ENCODE peak calls at places on chromosomes 4 and X, in six cellular contexts. One of them, this sample, is unnamed. For H3K4me1 and H3K27me3, the result is how much of the 10 kb centered on the place peaks cover.

GRCh38 chrX:154411981-154412340 is 622 bp downstream of the TAFAZZIN start:
- DNase-seq in ovary: peak
- DNase-seq in pancreas: peak
- DNase-seq in transverse colon: peak
- DNase-seq in BE2C: peak
- DNase-seq in neuronal stem cell: no peak
- DNase-seq in this sample: peak

GRCh38 chr4:145069361-145069760 is 28.6 kb downstream of the ANAPC10 start:
- DNase-seq in pancreas: no peak
- DNase-seq in neuronal stem cell: no peak
- DNase-seq in BE2C: no peak
- DNase-seq in ovary: no peak
- DNase-seq in transverse colon: no peak
- DNase-seq in this sample: no peak

GRCh38 chr4:136908122-136908521 is 624.2 kb downstream of the PCDH18 start:
- DNase-seq in BE2C: no peak
- DNase-seq in ovary: no peak
- DNase-seq in neuronal stem cell: no peak
- DNase-seq in transverse colon: no peak
- DNase-seq in pancreas: no peak
- DNase-seq in this sample: no peak

GRCh38 chr4:37981425-37981824 is 21.2 kb downstream of the PTTG2 start:
- DNase-seq in ovary: no peak
- DNase-seq in BE2C: no peak
- DNase-seq in neuronal stem cell: no peak
- DNase-seq in pancreas: no peak
- DNase-seq in transverse colon: no peak
- DNase-seq in this sample: no peak

GRCh38 chr4:24850669-24851068 is 55.3 kb downstream of the SOD3 start:
- DNase-seq in transverse colon: peak
- DNase-seq in neuronal stem cell: no peak
- DNase-seq in pancreas: no peak
- DNase-seq in BE2C: no peak
- DNase-seq in ovary: no peak
- DNase-seq in this sample: no peak

GRCh38 chr4:55491486-55491885 is 55.2 kb downstream of the CLOCK start:
- DNase-seq in neuronal stem cell: no peak
- DNase-seq in transverse colon: no peak
- DNase-seq in BE2C: no peak
- DNase-seq in pancreas: no peak
- DNase-seq in ovary: no peak
- DNase-seq in this sample: no peak

GRCh38 chr4:86414686-86415085 is 54.8 kb upstream of the MAPK10 start:
- DNase-seq in BE2C: no peak
- DNase-seq in ovary: no peak
- DNase-seq in transverse colon: no peak
- DNase-seq in neuronal stem cell: no peak
- DNase-seq in pancreas: no peak
- DNase-seq in this sample: no peak

GRCh38 chr4:140426610-140427103 is 791 bp downstream of the CLGN start:
- DNase-seq in transverse colon: no peak
- DNase-seq in pancreas: no peak
- DNase-seq in ovary: no peak
- DNase-seq in BE2C: peak
- DNase-seq in neuronal stem cell: peak
- DNase-seq in this sample: no peak

GRCh38 chr4:7132249-7132648 is 60.1 kb upstream of the SORCS2 start:
- DNase-seq in ovary: no peak
- DNase-seq in neuronal stem cell: no peak
- DNase-seq in transverse colon: no peak
- DNase-seq in BE2C: no peak
- DNase-seq in pancreas: no peak
- DNase-seq in this sample: no peak

GRCh38 chr4:119731778-119732177 is 103.2 kb upstream of the PDE5A start:
- DNase-seq in neuronal stem cell: no peak
- DNase-seq in ovary: no peak
- DNase-seq in transverse colon: peak
- DNase-seq in pancreas: no peak
- DNase-seq in BE2C: no peak
- DNase-seq in this sample: no peak

GRCh38 chr4:54189140-54189539 is 40.0 kb upstream of the PDGFRA start:
- DNase-seq in transverse colon: no peak
- DNase-seq in ovary: no peak
- DNase-seq in neuronal stem cell: no peak
- DNase-seq in BE2C: no peak
- DNase-seq in pancreas: no peak
- DNase-seq in this sample: no peak

GRCh38 chr4:154602404-154603020 is 9.9 kb downstream of the FGG start:
- DNase-seq in BE2C: no peak
- DNase-seq in neuronal stem cell: no peak
- DNase-seq in pancreas: no peak
- DNase-seq in transverse colon: no peak
- DNase-seq in ovary: no peak
- DNase-seq in this sample: no peak

GRCh38 chr4:2866891-2867290 is 23.2 kb downstream of the ADD1 start:
- DNase-seq in ovary: no peak
- DNase-seq in neuronal stem cell: no peak
- DNase-seq in pancreas: no peak
- DNase-seq in BE2C: no peak
- DNase-seq in transverse colon: no peak
- DNase-seq in this sample: no peak

GRCh38 chr4:2867758-2868491 is 24.3 kb downstream of the ADD1 start:
- DNase-seq in pancreas: peak
- DNase-seq in transverse colon: no peak
- DNase-seq in BE2C: peak
- DNase-seq in ovary: peak
- DNase-seq in neuronal stem cell: no peak
- DNase-seq in this sample: no peak

GRCh38 chr4:2865381-2865780 is 21.7 kb downstream of the ADD1 start:
- DNase-seq in ovary: no peak
- DNase-seq in BE2C: no peak
- DNase-seq in transverse colon: no peak
- DNase-seq in pancreas: no peak
- DNase-seq in neuronal stem cell: no peak
- DNase-seq in this sample: no peak

GRCh38 chr4:2868840-2869487 is 25.3 kb downstream of the ADD1 start:
- DNase-seq in ovary: no peak
- DNase-seq in pancreas: no peak
- DNase-seq in BE2C: no peak
- DNase-seq in neuronal stem cell: no peak
- DNase-seq in transverse colon: no peak
- DNase-seq in this sample: no peak

DNA sequence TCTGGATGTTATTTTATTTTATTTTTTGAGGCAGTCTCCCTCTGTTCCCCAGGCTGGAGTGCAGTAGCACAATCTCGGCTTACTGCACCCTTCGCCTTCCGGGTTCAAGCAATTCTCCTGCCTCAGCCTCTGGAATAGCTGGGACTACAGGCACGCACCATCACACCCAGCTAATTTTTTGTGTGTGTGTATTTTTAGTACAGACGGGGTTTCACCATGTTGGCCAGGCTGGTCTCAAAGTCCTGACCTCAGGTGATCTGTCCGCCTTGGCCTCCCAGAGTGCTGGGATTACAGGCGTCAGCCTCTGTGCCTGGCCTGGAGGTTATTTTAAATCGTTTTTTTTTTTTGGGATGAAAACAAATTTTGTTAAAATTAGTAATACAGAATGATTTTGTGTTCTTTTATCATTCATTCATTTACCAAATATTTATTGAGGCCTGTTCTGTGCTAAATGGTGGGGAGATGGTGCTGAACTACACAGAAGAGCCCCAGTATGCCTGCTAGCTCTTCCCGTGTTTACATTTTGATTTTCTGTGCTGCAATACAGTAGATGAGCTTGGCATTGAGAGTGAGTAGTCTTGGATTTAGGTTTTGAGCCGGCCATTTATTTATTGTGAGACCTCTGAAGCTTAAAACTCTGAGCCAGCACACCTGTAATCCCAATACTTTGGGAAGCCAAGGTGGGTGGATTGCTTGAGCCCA is 22.7 kb downstream of the ADD1 start:
- DNase-seq in ovary: no peak
- DNase-seq in pancreas: no peak
- DNase-seq in neuronal stem cell: no peak
- DNase-seq in transverse colon: no peak
- DNase-seq in BE2C: no peak
- DNase-seq in this sample: no peak
- H3K4me1 ChIP-seq in ovary: under half
- H3K4me1 ChIP-seq in pancreas: under half
- H3K4me1 ChIP-seq in neuronal stem cell: under half
- H3K4me1 ChIP-seq in transverse colon: half or more
- H3K4me1 ChIP-seq in BE2C: under half
- H3K4me1 ChIP-seq in this sample: half or more

DNA sequence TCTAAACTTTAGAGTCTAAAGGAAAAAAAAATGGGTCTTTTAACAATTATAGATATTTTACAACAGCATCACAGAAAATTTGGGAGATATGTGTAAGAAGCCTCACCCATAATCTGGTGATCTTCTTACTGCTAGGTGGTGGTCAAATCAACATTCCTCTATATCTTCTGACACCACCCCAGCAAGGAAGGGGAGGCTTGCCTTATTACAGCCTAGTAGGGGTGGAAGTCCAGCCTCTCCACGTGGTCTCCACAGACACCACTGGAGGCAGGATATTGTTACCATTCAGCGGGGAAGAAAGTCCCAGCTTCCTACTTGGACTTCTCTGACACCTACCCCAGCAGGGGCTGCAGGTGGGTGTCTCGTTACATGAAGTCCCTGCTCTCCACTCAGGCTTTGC is 28.7 kb downstream of the PRPS1 start:
- DNase-seq in neuronal stem cell: no peak
- DNase-seq in transverse colon: no peak
- DNase-seq in ovary: no peak
- DNase-seq in BE2C: no peak
- DNase-seq in pancreas: no peak
- DNase-seq in this sample: no peak
- H3K27me3 ChIP-seq in neuronal stem cell: under half
- H3K27me3 ChIP-seq in transverse colon: under half
- H3K27me3 ChIP-seq in ovary: under half
- H3K27me3 ChIP-seq in BE2C: under half
- H3K27me3 ChIP-seq in pancreas: under half
- H3K27me3 ChIP-seq in this sample: under half

GRCh38 chr4:8277356-8278008 is 7.9 kb downstream of the HTRA3 start:
- DNase-seq in transverse colon: no peak
- DNase-seq in neuronal stem cell: no peak
- DNase-seq in pancreas: no peak
- DNase-seq in ovary: no peak
- DNase-seq in BE2C: no peak
- DNase-seq in this sample: no peak
- H3K4me1 ChIP-seq in transverse colon: under half
- H3K4me1 ChIP-seq in neuronal stem cell: under half
- H3K4me1 ChIP-seq in pancreas: under half
- H3K4me1 ChIP-seq in ovary: under half
- H3K4me1 ChIP-seq in BE2C: under half
- H3K4me1 ChIP-seq in this sample: under half

DNA sequence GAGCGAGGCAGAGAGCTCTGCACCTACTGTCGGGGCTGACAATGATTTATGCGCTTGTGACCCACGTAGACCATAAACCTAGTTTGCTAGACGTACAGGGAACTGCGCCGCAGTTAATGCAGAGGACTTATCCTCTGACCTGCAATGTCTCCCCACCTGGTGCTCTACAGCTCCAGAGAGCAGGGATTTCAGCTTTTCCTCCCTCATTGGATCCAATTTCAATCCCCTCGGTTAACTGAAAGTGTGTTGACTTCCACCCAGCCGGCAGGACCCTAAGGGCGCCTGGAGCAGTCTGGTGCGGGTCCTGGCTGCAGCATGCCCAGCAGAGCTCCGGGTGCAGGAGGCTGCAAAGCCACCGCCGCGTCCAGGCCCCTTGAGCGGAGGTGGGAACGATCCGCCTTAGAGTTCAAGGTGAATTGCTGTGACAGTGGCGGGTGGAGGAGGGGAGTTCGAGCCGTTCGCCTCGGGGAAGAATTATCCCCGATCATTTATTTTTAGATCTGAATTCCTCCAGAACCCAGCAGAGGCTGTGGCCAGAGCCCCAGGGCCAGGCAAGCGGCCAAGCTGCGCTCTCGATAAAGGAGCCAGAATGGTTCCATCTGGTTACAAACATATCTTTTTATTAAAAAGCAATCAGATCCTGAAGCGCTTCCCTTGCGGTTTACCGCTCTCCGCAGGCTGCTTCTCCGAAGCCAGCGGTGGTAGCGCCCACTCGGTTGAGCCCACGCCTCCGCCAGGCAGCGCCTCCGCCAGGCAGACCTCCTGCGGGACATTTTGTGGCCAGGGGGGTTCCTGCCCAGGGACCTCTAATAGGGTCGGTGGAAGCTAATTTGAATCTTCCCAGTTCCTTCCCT is 66.0 kb downstream of the FBXO8 start:
- DNase-seq in pancreas: peak
- DNase-seq in ovary: peak
- DNase-seq in neuronal stem cell: peak
- DNase-seq in BE2C: peak
- DNase-seq in transverse colon: no peak
- DNase-seq in this sample: peak
- H3K27me3 ChIP-seq in pancreas: under half
- H3K27me3 ChIP-seq in ovary: under half
- H3K27me3 ChIP-seq in neuronal stem cell: under half
- H3K27me3 ChIP-seq in BE2C: under half
- H3K27me3 ChIP-seq in transverse colon: half or more
- H3K27me3 ChIP-seq in this sample: under half

GRCh38 chr4:76696109-76696508 is 201.8 kb downstream of the SOWAHB start:
- DNase-seq in pancreas: no peak
- DNase-seq in transverse colon: no peak
- DNase-seq in ovary: no peak
- DNase-seq in BE2C: no peak
- DNase-seq in neuronal stem cell: peak
- DNase-seq in this sample: peak

GRCh38 chr4:76699911-76700310 is 198.0 kb downstream of the SOWAHB start:
- DNase-seq in transverse colon: no peak
- DNase-seq in neuronal stem cell: no peak
- DNase-seq in BE2C: no peak
- DNase-seq in ovary: no peak
- DNase-seq in pancreas: no peak
- DNase-seq in this sample: no peak

GRCh38 chr4:76698141-76698540 is 199.8 kb downstream of the SOWAHB start:
- DNase-seq in ovary: no peak
- DNase-seq in pancreas: no peak
- DNase-seq in neuronal stem cell: no peak
- DNase-seq in BE2C: no peak
- DNase-seq in transverse colon: no peak
- DNase-seq in this sample: no peak

GRCh38 chr4:76694056-76694455 is 203.9 kb downstream of the SOWAHB start:
- DNase-seq in transverse colon: no peak
- DNase-seq in BE2C: no peak
- DNase-seq in pancreas: no peak
- DNase-seq in ovary: no peak
- DNase-seq in neuronal stem cell: no peak
- DNase-seq in this sample: no peak

GRCh38 chr4:76697129-76697803 is 200.7 kb downstream of the SOWAHB start:
- DNase-seq in pancreas: no peak
- DNase-seq in neuronal stem cell: no peak
- DNase-seq in BE2C: no peak
- DNase-seq in ovary: no peak
- DNase-seq in transverse colon: no peak
- DNase-seq in this sample: no peak
- H3K4me1 ChIP-seq in pancreas: under half
- H3K4me1 ChIP-seq in neuronal stem cell: under half
- H3K4me1 ChIP-seq in BE2C: under half
- H3K4me1 ChIP-seq in ovary: under half
- H3K4me1 ChIP-seq in transverse colon: under half
- H3K4me1 ChIP-seq in this sample: under half